ENCODE peak calls at places on chromosomes 12 and 14, in ten cellular contexts. One of them, this sample, is unnamed.

GRCh38 chr14:95286649-95287048 is 33.1 kb downstream of the CLMN start:
- DNase-seq in GM23338: no peak
- DNase-seq in AG04449: no peak
- DNase-seq in endothelial cell: no peak
- DNase-seq in GM06990: no peak
- DNase-seq in A549: no peak
- DNase-seq in natural killer cell: no peak
- DNase-seq in cardiac fibroblast: no peak
- DNase-seq in right atrium auricular region: no peak
- DNase-seq in B cell: peak; percentile 55
- DNase-seq in this sample: no peak

GRCh38 chr14:22814945-22815713 is at the start of gene SLC7A7:
- DNase-seq in GM23338: peak; percentile 15
- DNase-seq in AG04449: no peak
- DNase-seq in endothelial cell: no peak
- DNase-seq in GM06990: no peak
- DNase-seq in A549: peak; percentile 38
- DNase-seq in natural killer cell: no peak
- DNase-seq in cardiac fibroblast: peak; percentile 22
- DNase-seq in right atrium auricular region: no peak
- DNase-seq in B cell: no peak
- DNase-seq in this sample: no peak

GRCh38 chr12:12182926-12183325 is 83.9 kb downstream of the LRP6 start:
- DNase-seq in GM23338: no peak
- DNase-seq in AG04449: no peak
- DNase-seq in endothelial cell: no peak
- DNase-seq in GM06990: no peak
- DNase-seq in A549: no peak
- DNase-seq in natural killer cell: no peak
- DNase-seq in cardiac fibroblast: peak; percentile 40
- DNase-seq in right atrium auricular region: no peak
- DNase-seq in B cell: no peak
- DNase-seq in this sample: no peak

GRCh38 chr14:72845675-72846074 is 48.2 kb downstream of the DPF3 start:
- DNase-seq in GM23338: no peak
- DNase-seq in AG04449: no peak
- DNase-seq in endothelial cell: no peak
- DNase-seq in GM06990: no peak
- DNase-seq in A549: no peak
- DNase-seq in natural killer cell: no peak
- DNase-seq in cardiac fibroblast: no peak
- DNase-seq in right atrium auricular region: no peak
- DNase-seq in B cell: no peak
- DNase-seq in this sample: no peak

GRCh38 chr12:114684098-114684869 is at the start of gene TBX3:
- DNase-seq in GM23338: peak; percentile 96
- DNase-seq in AG04449: peak; percentile 99
- DNase-seq in endothelial cell: peak; percentile 77
- DNase-seq in GM06990: peak; percentile 43
- DNase-seq in A549: peak; percentile 97
- DNase-seq in natural killer cell: no peak
- DNase-seq in cardiac fibroblast: peak; percentile 99
- DNase-seq in right atrium auricular region: peak; percentile 97
- DNase-seq in B cell: no peak
- DNase-seq in this sample: peak; percentile 82

GRCh38 chr12:55724226-55724939 is 4.2 kb downstream of the RDH5 start:
- DNase-seq in GM23338: peak; percentile 83
- DNase-seq in AG04449: no peak
- DNase-seq in endothelial cell: peak; percentile 59
- DNase-seq in GM06990: no peak
- DNase-seq in A549: peak; percentile 70
- DNase-seq in natural killer cell: peak; percentile 66
- DNase-seq in cardiac fibroblast: peak; percentile 77
- DNase-seq in right atrium auricular region: peak; percentile 82
- DNase-seq in B cell: peak; percentile 75
- DNase-seq in this sample: peak; percentile 90

GRCh38 chr12:89484470-89484869 is 40.1 kb downstream of the GALNT4 start:
- DNase-seq in GM23338: no peak
- DNase-seq in AG04449: no peak
- DNase-seq in endothelial cell: no peak
- DNase-seq in GM06990: no peak
- DNase-seq in A549: no peak
- DNase-seq in natural killer cell: no peak
- DNase-seq in cardiac fibroblast: no peak
- DNase-seq in right atrium auricular region: no peak
- DNase-seq in B cell: no peak
- DNase-seq in this sample: no peak

GRCh38 chr14:100657780-100658513 is 68.7 kb upstream of the DLK1 start:
- DNase-seq in GM23338: no peak
- DNase-seq in AG04449: no peak
- DNase-seq in endothelial cell: no peak
- DNase-seq in GM06990: no peak
- DNase-seq in A549: no peak
- DNase-seq in natural killer cell: no peak
- DNase-seq in cardiac fibroblast: no peak
- DNase-seq in right atrium auricular region: no peak
- DNase-seq in B cell: no peak
- DNase-seq in this sample: no peak

GRCh38 chr12:26032719-26033241 is 74.3 kb downstream of the RASSF8 start:
- DNase-seq in GM23338: no peak
- DNase-seq in AG04449: peak; percentile 82
- DNase-seq in endothelial cell: no peak
- DNase-seq in GM06990: no peak
- DNase-seq in A549: no peak
- DNase-seq in natural killer cell: no peak
- DNase-seq in cardiac fibroblast: peak; percentile 36
- DNase-seq in right atrium auricular region: no peak
- DNase-seq in B cell: no peak
- DNase-seq in this sample: no peak

GRCh38 chr12:9134981-9135628 is 19.4 kb upstream of the A2M start:
- DNase-seq in GM23338: peak; percentile 47
- DNase-seq in AG04449: no peak
- DNase-seq in endothelial cell: no peak
- DNase-seq in GM06990: no peak
- DNase-seq in A549: peak; percentile 4
- DNase-seq in natural killer cell: no peak
- DNase-seq in cardiac fibroblast: no peak
- DNase-seq in right atrium auricular region: no peak
- DNase-seq in B cell: no peak
- DNase-seq in this sample: peak; percentile 35

GRCh38 chr14:89936654-89937185 is 17.8 kb downstream of the EFCAB11 start:
- DNase-seq in GM23338: no peak
- DNase-seq in AG04449: no peak
- DNase-seq in endothelial cell: no peak
- DNase-seq in GM06990: no peak
- DNase-seq in A549: no peak
- DNase-seq in natural killer cell: no peak
- DNase-seq in cardiac fibroblast: peak; percentile 30
- DNase-seq in right atrium auricular region: no peak
- DNase-seq in B cell: no peak
- DNase-seq in this sample: no peak
- TF ChIP-seq CTCF in GM23338: no peak
- TF ChIP-seq CTCF in AG04449: no peak
- TF ChIP-seq CTCF in endothelial cell: no peak
- TF ChIP-seq CTCF in GM06990: no peak
- TF ChIP-seq CTCF in A549: peak; percentile 10
- TF ChIP-seq CTCF in natural killer cell: no peak
- TF ChIP-seq CTCF in cardiac fibroblast: peak; percentile 11
- TF ChIP-seq CTCF in right atrium auricular region: no peak
- TF ChIP-seq CTCF in B cell: no peak
- TF ChIP-seq CTCF in this sample: no peak

GRCh38 chr14:102095871-102096568 is 9.2 kb upstream of the HSP90AA1 start:
- DNase-seq in GM23338: peak; percentile 39
- DNase-seq in AG04449: no peak
- DNase-seq in endothelial cell: no peak
- DNase-seq in GM06990: no peak
- DNase-seq in A549: no peak
- DNase-seq in natural killer cell: no peak
- DNase-seq in cardiac fibroblast: no peak
- DNase-seq in right atrium auricular region: no peak
- DNase-seq in B cell: no peak
- DNase-seq in this sample: peak; percentile 17
- TF ChIP-seq CTCF in GM23338: peak; percentile 11
- TF ChIP-seq CTCF in AG04449: peak; percentile 19
- TF ChIP-seq CTCF in endothelial cell: no peak
- TF ChIP-seq CTCF in GM06990: no peak
- TF ChIP-seq CTCF in A549: no peak
- TF ChIP-seq CTCF in natural killer cell: no peak
- TF ChIP-seq CTCF in cardiac fibroblast: peak; percentile 5
- TF ChIP-seq CTCF in right atrium auricular region: no peak
- TF ChIP-seq CTCF in B cell: no peak
- TF ChIP-seq CTCF in this sample: no peak

GRCh38 chr14:105200074-105200473 is 19.0 kb upstream of the NUDT14 start:
- DNase-seq in GM23338: no peak
- DNase-seq in AG04449: no peak
- DNase-seq in endothelial cell: no peak
- DNase-seq in GM06990: no peak
- DNase-seq in A549: no peak
- DNase-seq in natural killer cell: no peak
- DNase-seq in cardiac fibroblast: no peak
- DNase-seq in right atrium auricular region: no peak
- DNase-seq in B cell: no peak
- DNase-seq in this sample: peak; percentile 51

GRCh38 chr14:105203057-105203494 is 22.0 kb upstream of the NUDT14 start:
- DNase-seq in GM23338: peak; percentile 82
- DNase-seq in AG04449: no peak
- DNase-seq in endothelial cell: peak; percentile 89
- DNase-seq in GM06990: peak; percentile 67
- DNase-seq in A549: peak; percentile 81
- DNase-seq in natural killer cell: peak; percentile 70
- DNase-seq in cardiac fibroblast: peak; percentile 69
- DNase-seq in right atrium auricular region: peak; percentile 83
- DNase-seq in B cell: peak; percentile 48
- DNase-seq in this sample: peak; percentile 75

GRCh38 chr14:105200641-105201040 is 19.5 kb upstream of the NUDT14 start:
- DNase-seq in GM23338: no peak
- DNase-seq in AG04449: no peak
- DNase-seq in endothelial cell: no peak
- DNase-seq in GM06990: no peak
- DNase-seq in A549: no peak
- DNase-seq in natural killer cell: no peak
- DNase-seq in cardiac fibroblast: no peak
- DNase-seq in right atrium auricular region: no peak
- DNase-seq in B cell: no peak
- DNase-seq in this sample: no peak

GRCh38 chr14:105201928-105202513 is 20.9 kb upstream of the NUDT14 start:
- DNase-seq in GM23338: no peak
- DNase-seq in AG04449: no peak
- DNase-seq in endothelial cell: no peak
- DNase-seq in GM06990: no peak
- DNase-seq in A549: no peak
- DNase-seq in natural killer cell: no peak
- DNase-seq in cardiac fibroblast: no peak
- DNase-seq in right atrium auricular region: no peak
- DNase-seq in B cell: peak; percentile 44
- DNase-seq in this sample: peak; percentile 78

GRCh38 chr14:105201156-105201927 is 20.2 kb upstream of the NUDT14 start:
- DNase-seq in GM23338: peak; percentile 62
- DNase-seq in AG04449: no peak
- DNase-seq in endothelial cell: no peak
- DNase-seq in GM06990: no peak
- DNase-seq in A549: no peak
- DNase-seq in natural killer cell: no peak
- DNase-seq in cardiac fibroblast: no peak
- DNase-seq in right atrium auricular region: no peak
- DNase-seq in B cell: no peak
- DNase-seq in this sample: no peak
- TF ChIP-seq CTCF in GM23338: peak; percentile 68
- TF ChIP-seq CTCF in AG04449: no peak
- TF ChIP-seq CTCF in endothelial cell: no peak
- TF ChIP-seq CTCF in GM06990: no peak
- TF ChIP-seq CTCF in A549: no peak
- TF ChIP-seq CTCF in natural killer cell: no peak
- TF ChIP-seq CTCF in cardiac fibroblast: no peak
- TF ChIP-seq CTCF in right atrium auricular region: no peak
- TF ChIP-seq CTCF in B cell: no peak
- TF ChIP-seq CTCF in this sample: no peak

GRCh38 chr12:53049582-53050318 is at the start of gene TNS2:
- DNase-seq in GM23338: peak; percentile 82
- DNase-seq in AG04449: no peak
- DNase-seq in endothelial cell: peak; percentile 71
- DNase-seq in GM06990: no peak
- DNase-seq in A549: no peak
- DNase-seq in natural killer cell: no peak
- DNase-seq in cardiac fibroblast: peak; percentile 67
- DNase-seq in right atrium auricular region: peak; percentile 95
- DNase-seq in B cell: no peak
- DNase-seq in this sample: no peak

GRCh38 chr12:53051881-53052412 is 2.1 kb downstream of the TNS2 start:
- DNase-seq in GM23338: no peak
- DNase-seq in AG04449: no peak
- DNase-seq in endothelial cell: no peak
- DNase-seq in GM06990: no peak
- DNase-seq in A549: no peak
- DNase-seq in natural killer cell: no peak
- DNase-seq in cardiac fibroblast: no peak
- DNase-seq in right atrium auricular region: no peak
- DNase-seq in B cell: no peak
- DNase-seq in this sample: no peak

GRCh38 chr12:53050426-53051057 is 677 bp downstream of the TNS2 start:
- DNase-seq in GM23338: no peak
- DNase-seq in AG04449: no peak
- DNase-seq in endothelial cell: no peak
- DNase-seq in GM06990: no peak
- DNase-seq in A549: no peak
- DNase-seq in natural killer cell: no peak
- DNase-seq in cardiac fibroblast: no peak
- DNase-seq in right atrium auricular region: no peak
- DNase-seq in B cell: no peak
- DNase-seq in this sample: no peak

GRCh38 chr12:53052419-53053222 is 2.8 kb downstream of the TNS2 start:
- DNase-seq in GM23338: no peak
- DNase-seq in AG04449: no peak
- DNase-seq in endothelial cell: no peak
- DNase-seq in GM06990: no peak
- DNase-seq in A549: no peak
- DNase-seq in natural killer cell: no peak
- DNase-seq in cardiac fibroblast: peak; percentile 85
- DNase-seq in right atrium auricular region: peak; percentile 92
- DNase-seq in B cell: no peak
- DNase-seq in this sample: no peak

DNA sequence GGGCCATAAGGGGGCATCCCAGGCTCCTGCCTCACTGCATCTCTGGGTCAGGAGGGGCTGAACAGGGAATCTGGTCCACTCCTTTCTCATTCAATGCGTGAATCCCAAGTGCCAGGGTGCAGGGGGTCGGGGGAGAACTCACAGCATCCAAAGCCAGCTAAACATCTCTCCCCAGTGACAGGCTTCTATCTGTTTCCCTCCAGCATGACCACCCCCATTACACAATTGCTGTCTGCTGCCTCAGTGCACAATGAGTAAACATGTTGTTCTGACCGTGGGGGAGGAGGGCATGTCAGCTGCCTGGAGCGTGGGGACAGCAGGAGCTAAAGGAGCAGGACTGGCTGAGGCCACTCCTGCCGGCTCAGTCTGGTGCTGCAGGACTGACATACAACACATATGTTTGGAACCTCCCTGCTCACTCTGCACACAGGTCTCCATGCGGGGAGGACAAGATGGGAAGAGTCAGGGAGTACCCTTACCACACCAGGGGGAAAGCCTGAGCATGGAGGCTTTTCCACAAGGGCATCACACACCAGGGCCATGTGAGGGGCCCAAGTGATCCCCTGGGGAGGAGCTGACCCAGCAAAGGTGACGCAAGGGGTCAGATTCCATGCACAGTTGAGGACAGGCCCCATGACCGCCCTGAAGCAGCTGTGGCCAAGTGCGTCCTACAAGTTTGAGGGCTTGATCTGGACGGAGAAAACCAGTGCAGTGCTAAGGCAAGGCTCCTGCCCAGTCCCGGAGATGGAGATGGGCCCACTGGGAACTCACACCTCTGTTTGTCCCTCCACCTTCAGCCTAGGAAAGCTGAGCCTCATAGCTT is 1.4 kb downstream of the TNS2 start:
- DNase-seq in GM23338: no peak
- DNase-seq in AG04449: no peak
- DNase-seq in endothelial cell: no peak
- DNase-seq in GM06990: no peak
- DNase-seq in A549: no peak
- DNase-seq in natural killer cell: no peak
- DNase-seq in cardiac fibroblast: peak; percentile 89
- DNase-seq in right atrium auricular region: peak; percentile 94
- DNase-seq in B cell: no peak
- DNase-seq in this sample: no peak
- TF ChIP-seq CTCF in GM23338: no peak
- TF ChIP-seq CTCF in AG04449: peak; percentile 5
- TF ChIP-seq CTCF in endothelial cell: no peak
- TF ChIP-seq CTCF in GM06990: no peak
- TF ChIP-seq CTCF in A549: no peak
- TF ChIP-seq CTCF in natural killer cell: no peak
- TF ChIP-seq CTCF in cardiac fibroblast: peak; percentile 16
- TF ChIP-seq CTCF in right atrium auricular region: no peak
- TF ChIP-seq CTCF in B cell: no peak
- TF ChIP-seq CTCF in this sample: no peak